ENCODE peak calls at places on chromosomes 11 and 22, in six cellular contexts. One of them, this sample, is unnamed.

GRCh38 chr11:103202048-103202651 is 92.9 kb downstream of the DYNC2H1 start:
- DNase-seq in K562: peak
- DNase-seq in H1: no peak
- DNase-seq in GM12878: no peak
- DNase-seq in SK-N-SH: peak
- DNase-seq in HepG2: peak
- DNase-seq in this sample: peak

GRCh38 chr11:113317297-113317696 is 2.9 kb downstream of the TTC12 start:
- DNase-seq in SK-N-SH: no peak
- DNase-seq in GM12878: no peak
- DNase-seq in H1: no peak
- DNase-seq in HepG2: no peak
- DNase-seq in K562: no peak
- DNase-seq in this sample: no peak

GRCh38 chr11:72776844-72777754 is 16.7 kb downstream of the STARD10 start:
- DNase-seq in H1: no peak
- DNase-seq in HepG2: no peak
- DNase-seq in K562: peak
- DNase-seq in GM12878: no peak
- DNase-seq in SK-N-SH: no peak
- DNase-seq in this sample: no peak

GRCh38 chr11:26649884-26650283 is 72.0 kb downstream of the SLC5A12 start:
- DNase-seq in H1: peak
- DNase-seq in SK-N-SH: peak
- DNase-seq in GM12878: peak
- DNase-seq in K562: peak
- DNase-seq in HepG2: peak
- DNase-seq in this sample: peak

GRCh38 chr11:123191939-123192338 is 3.1 kb downstream of the CLMP start:
- DNase-seq in H1: no peak
- DNase-seq in K562: no peak
- DNase-seq in GM12878: no peak
- DNase-seq in SK-N-SH: no peak
- DNase-seq in HepG2: no peak
- DNase-seq in this sample: no peak

GRCh38 chr22:26970809-26971394 is 313.5 kb downstream of the MIAT start:
- DNase-seq in HepG2: no peak
- DNase-seq in GM12878: no peak
- DNase-seq in SK-N-SH: no peak
- DNase-seq in K562: no peak
- DNase-seq in H1: no peak
- DNase-seq in this sample: peak

GRCh38 chr11:69005631-69006368 is 7.2 kb downstream of the MRGPRF start:
- DNase-seq in HepG2: no peak
- DNase-seq in GM12878: no peak
- DNase-seq in SK-N-SH: no peak
- DNase-seq in K562: no peak
- DNase-seq in H1: no peak
- DNase-seq in this sample: no peak

GRCh38 chr11:95219599-95219998 is 11.4 kb downstream of the SESN3 start:
- DNase-seq in GM12878: no peak
- DNase-seq in SK-N-SH: no peak
- DNase-seq in HepG2: no peak
- DNase-seq in H1: no peak
- DNase-seq in K562: no peak
- DNase-seq in this sample: no peak

GRCh38 chr11:63639195-63639832 is 25.1 kb upstream of the PLAAT3 start:
- DNase-seq in SK-N-SH: no peak
- DNase-seq in K562: no peak
- DNase-seq in HepG2: no peak
- DNase-seq in GM12878: no peak
- DNase-seq in H1: no peak
- DNase-seq in this sample: no peak

GRCh38 chr11:121420398-121420797 is 31.7 kb upstream of the SORL1 start:
- DNase-seq in SK-N-SH: no peak
- DNase-seq in HepG2: no peak
- DNase-seq in GM12878: no peak
- DNase-seq in K562: no peak
- DNase-seq in H1: no peak
- DNase-seq in this sample: no peak

GRCh38 chr11:120310875-120311274 is 14.2 kb upstream of the TLCD5 start:
- DNase-seq in H1: no peak
- DNase-seq in HepG2: no peak
- DNase-seq in SK-N-SH: no peak
- DNase-seq in K562: no peak
- DNase-seq in GM12878: no peak
- DNase-seq in this sample: no peak

GRCh38 chr11:132853886-132854285 is 678.4 kb downstream of the OPCML start:
- DNase-seq in SK-N-SH: no peak
- DNase-seq in HepG2: no peak
- DNase-seq in K562: no peak
- DNase-seq in GM12878: no peak
- DNase-seq in H1: no peak
- DNase-seq in this sample: no peak

GRCh38 chr22:39224550-39224949 is 20.2 kb downstream of the PDGFB start:
- DNase-seq in HepG2: no peak
- DNase-seq in K562: no peak
- DNase-seq in GM12878: no peak
- DNase-seq in H1: no peak
- DNase-seq in SK-N-SH: no peak
- DNase-seq in this sample: no peak

DNA sequence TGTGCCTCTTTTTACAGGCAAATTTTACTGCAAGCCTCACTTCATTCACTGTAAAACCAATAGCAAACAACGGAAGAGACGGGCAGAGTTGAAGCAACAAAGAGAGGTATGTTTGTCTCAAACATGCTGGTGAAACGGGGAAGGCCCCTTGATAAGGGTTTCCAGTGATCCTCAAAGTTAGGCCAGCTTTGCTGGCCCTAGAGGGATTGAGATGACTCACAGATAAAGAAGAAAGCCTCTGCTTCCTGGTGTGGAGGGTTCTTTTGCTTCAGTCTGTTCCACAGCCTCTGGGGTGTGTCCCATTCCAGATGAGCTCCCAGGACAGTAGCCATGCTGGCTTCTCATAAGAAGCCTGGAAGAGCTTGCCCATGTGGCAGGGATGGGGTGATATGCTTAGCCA is 118.9 kb upstream of the PARVA start:
- DNase-seq in HepG2: peak
- DNase-seq in GM12878: no peak
- DNase-seq in SK-N-SH: no peak
- DNase-seq in K562: peak
- DNase-seq in H1: no peak
- DNase-seq in this sample: no peak
- H3K4me2 ChIP-seq in HepG2: peak
- H3K4me2 ChIP-seq in GM12878: no peak
- H3K4me2 ChIP-seq in SK-N-SH: no peak
- H3K4me2 ChIP-seq in K562: no peak
- H3K4me2 ChIP-seq in H1: no peak
- H3K4me2 ChIP-seq in this sample: no peak

DNA sequence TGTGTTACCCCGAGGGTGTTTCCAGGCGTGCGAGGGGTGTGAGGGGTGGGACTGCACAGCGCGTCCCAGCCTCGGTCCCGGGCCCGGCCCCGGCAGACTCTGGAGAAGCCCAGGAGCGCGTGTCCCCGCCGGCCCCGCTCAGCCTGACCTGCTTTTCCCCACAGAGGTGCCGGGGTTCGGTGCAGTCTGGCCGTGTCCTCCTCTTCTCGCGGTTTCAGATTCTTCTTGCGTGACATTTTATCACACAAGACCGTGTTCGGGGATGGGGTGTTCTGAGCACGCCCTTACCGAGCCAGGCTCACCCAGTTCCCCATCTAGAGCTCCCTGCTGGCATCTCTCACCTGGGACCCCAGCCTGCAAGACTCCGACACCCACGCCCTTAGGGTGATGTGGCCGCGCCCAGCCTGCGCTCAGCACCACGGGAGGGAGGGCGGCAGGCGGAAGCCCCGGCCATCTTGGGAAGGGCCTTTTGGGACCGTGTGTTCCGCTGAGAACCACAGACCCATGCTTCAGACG is 775.6 kb downstream of the BRD1 start:
- DNase-seq in H1: no peak
- DNase-seq in SK-N-SH: no peak
- DNase-seq in HepG2: no peak
- DNase-seq in K562: peak
- DNase-seq in GM12878: no peak
- DNase-seq in this sample: no peak
- TF ChIP-seq YY1 in H1: peak
- TF ChIP-seq YY1 in SK-N-SH: no peak
- TF ChIP-seq YY1 in HepG2: no peak
- TF ChIP-seq YY1 in K562: peak
- TF ChIP-seq YY1 in GM12878: peak
- TF ChIP-seq YY1 in this sample: no peak

GRCh38 chr11:130763087-130763980 is 152.9 kb downstream of the SNX19 start:
- DNase-seq in GM12878: no peak
- DNase-seq in SK-N-SH: no peak
- DNase-seq in HepG2: no peak
- DNase-seq in H1: no peak
- DNase-seq in K562: no peak
- DNase-seq in this sample: no peak

GRCh38 chr11:130762342-130763037 is 153.8 kb downstream of the SNX19 start:
- DNase-seq in H1: no peak
- DNase-seq in GM12878: no peak
- DNase-seq in SK-N-SH: no peak
- DNase-seq in K562: no peak
- DNase-seq in HepG2: no peak
- DNase-seq in this sample: no peak

GRCh38 chr11:130766650-130767297 is 149.5 kb downstream of the SNX19 start:
- DNase-seq in H1: no peak
- DNase-seq in SK-N-SH: no peak
- DNase-seq in HepG2: no peak
- DNase-seq in K562: no peak
- DNase-seq in GM12878: no peak
- DNase-seq in this sample: no peak

GRCh38 chr11:130765951-130766649 is 150.2 kb downstream of the SNX19 start:
- DNase-seq in HepG2: no peak
- DNase-seq in H1: no peak
- DNase-seq in K562: no peak
- DNase-seq in SK-N-SH: no peak
- DNase-seq in GM12878: peak
- DNase-seq in this sample: no peak

DNA sequence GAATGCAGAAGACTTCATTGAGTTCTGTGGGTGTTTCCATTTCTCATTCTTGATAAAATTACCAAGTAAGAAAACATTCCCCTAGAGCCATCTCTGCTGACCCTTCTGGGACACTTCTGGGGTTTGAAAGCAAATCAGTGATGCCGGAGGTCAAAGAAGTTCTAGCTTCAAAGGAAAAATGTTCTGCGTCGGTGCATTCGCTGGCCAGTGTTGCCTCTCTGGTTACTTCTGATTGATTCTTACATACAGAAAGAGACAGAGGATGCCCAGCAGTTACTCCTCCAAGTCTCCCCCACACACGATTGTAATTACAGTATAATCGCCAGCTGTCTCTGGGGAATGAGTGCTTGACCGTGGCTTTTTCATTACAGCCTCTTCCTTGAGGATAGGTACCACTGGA is 150.9 kb downstream of the SNX19 start:
- DNase-seq in HepG2: no peak
- DNase-seq in SK-N-SH: no peak
- DNase-seq in H1: no peak
- DNase-seq in K562: no peak
- DNase-seq in GM12878: no peak
- DNase-seq in this sample: no peak
- H3K4me2 ChIP-seq in HepG2: no peak
- H3K4me2 ChIP-seq in SK-N-SH: no peak
- H3K4me2 ChIP-seq in H1: no peak
- H3K4me2 ChIP-seq in K562: no peak
- H3K4me2 ChIP-seq in GM12878: no peak
- H3K4me2 ChIP-seq in this sample: no peak

GRCh38 chr11:4092031-4092430 is 2.6 kb upstream of the RRM1 start:
- DNase-seq in SK-N-SH: no peak
- DNase-seq in H1: no peak
- DNase-seq in GM12878: no peak
- DNase-seq in HepG2: no peak
- DNase-seq in K562: peak
- DNase-seq in this sample: no peak
- TF ChIP-seq YY1 in SK-N-SH: no peak
- TF ChIP-seq YY1 in H1: no peak
- TF ChIP-seq YY1 in GM12878: no peak
- TF ChIP-seq YY1 in HepG2: no peak
- TF ChIP-seq YY1 in K562: no peak
- TF ChIP-seq YY1 in this sample: no peak

DNA sequence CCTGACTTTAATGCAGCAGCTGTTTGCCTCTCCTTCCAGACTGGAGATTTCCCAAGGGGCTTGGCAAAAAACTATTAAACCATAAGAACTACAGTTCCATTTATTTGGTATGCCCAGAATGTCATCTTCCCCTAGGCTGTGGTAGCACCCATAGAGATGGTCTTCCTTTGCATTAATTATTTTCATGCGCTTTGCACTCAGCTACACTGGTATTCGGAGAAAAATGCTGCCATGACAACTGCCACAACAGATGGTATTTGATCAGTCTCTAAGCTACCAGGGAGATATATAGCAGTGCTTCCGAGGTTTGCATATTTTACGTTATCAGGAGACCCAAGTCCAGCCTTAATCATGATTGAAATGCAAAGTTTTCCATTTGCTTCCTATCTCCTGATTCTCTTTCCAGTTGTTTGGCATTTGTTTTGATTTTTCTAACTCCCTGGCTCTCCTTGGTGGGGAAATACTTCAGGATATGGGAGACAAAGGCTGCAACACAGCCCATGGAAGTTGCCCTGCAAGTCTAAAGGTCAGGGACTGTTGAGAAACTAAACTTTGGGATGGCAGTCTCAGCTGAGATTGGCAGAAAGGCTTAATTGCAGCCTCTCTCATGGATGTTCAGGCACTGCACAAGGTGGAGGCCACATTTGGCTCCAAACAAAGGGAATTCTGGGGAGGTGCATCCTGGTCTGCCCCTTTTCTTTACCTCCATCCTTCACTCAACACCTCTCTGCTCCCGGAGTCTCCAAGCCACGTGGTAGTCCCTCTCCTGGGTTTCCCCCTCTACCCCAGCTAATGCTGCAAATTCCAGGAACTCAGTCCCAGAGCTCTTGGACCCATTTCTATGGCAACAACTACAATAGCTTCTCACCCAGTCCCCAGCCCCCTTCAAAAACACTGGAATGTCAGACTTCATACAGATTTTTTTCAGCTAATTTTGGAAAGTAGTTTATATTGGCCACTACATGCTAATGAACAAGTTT is 151.8 kb downstream of the NAV2 start:
- DNase-seq in SK-N-SH: no peak
- DNase-seq in K562: no peak
- DNase-seq in HepG2: peak
- DNase-seq in H1: no peak
- DNase-seq in GM12878: no peak
- DNase-seq in this sample: no peak
- H3K4me2 ChIP-seq in SK-N-SH: no peak
- H3K4me2 ChIP-seq in K562: no peak
- H3K4me2 ChIP-seq in HepG2: no peak
- H3K4me2 ChIP-seq in H1: no peak
- H3K4me2 ChIP-seq in GM12878: no peak
- H3K4me2 ChIP-seq in this sample: no peak

GRCh38 chr11:46808804-46809431 is 37.2 kb downstream of the CKAP5 start:
- DNase-seq in K562: no peak
- DNase-seq in HepG2: peak
- DNase-seq in SK-N-SH: peak
- DNase-seq in H1: no peak
- DNase-seq in GM12878: no peak
- DNase-seq in this sample: peak
- TF ChIP-seq YY1 in K562: no peak
- TF ChIP-seq YY1 in HepG2: no peak
- TF ChIP-seq YY1 in SK-N-SH: no peak
- TF ChIP-seq YY1 in H1: no peak
- TF ChIP-seq YY1 in GM12878: no peak
- TF ChIP-seq YY1 in this sample: no peak

This sample was measured in HCT116.